ENCODE peak calls at places on chromosome 11, in five cellular contexts. One of them, this sample, is unnamed.

GRCh38 chr11:1546077-1546535 is 26.0 kb downstream of the DUSP8 start:
- DNase-seq in uterus: no peak
- DNase-seq in astrocyte of the spinal cord: no peak
- DNase-seq in Caco-2: peak
- DNase-seq in neural crest cell: no peak
- DNase-seq in this sample: no peak

GRCh38 chr11:31645747-31646146 is 136.2 kb downstream of the ELP4 start:
- DNase-seq in uterus: no peak
- DNase-seq in astrocyte of the spinal cord: peak
- DNase-seq in Caco-2: no peak
- DNase-seq in neural crest cell: no peak
- DNase-seq in this sample: no peak

GRCh38 chr11:65785329-65786007 is 1.4 kb upstream of the OVOL1 start:
- DNase-seq in uterus: no peak
- DNase-seq in astrocyte of the spinal cord: no peak
- DNase-seq in Caco-2: no peak
- DNase-seq in neural crest cell: no peak
- DNase-seq in this sample: no peak

GRCh38 chr11:15493921-15494630 is 379.4 kb downstream of the INSC start:
- DNase-seq in uterus: no peak
- DNase-seq in astrocyte of the spinal cord: peak
- DNase-seq in Caco-2: no peak
- DNase-seq in neural crest cell: no peak
- DNase-seq in this sample: no peak

GRCh38 chr11:25066706-25067105 is 569.9 kb downstream of the LUZP2 start:
- DNase-seq in uterus: no peak
- DNase-seq in astrocyte of the spinal cord: no peak
- DNase-seq in Caco-2: no peak
- DNase-seq in neural crest cell: no peak
- DNase-seq in this sample: no peak

GRCh38 chr11:74749965-74750296 is 1.3 kb downstream of the RNF169 start:
- DNase-seq in uterus: no peak
- DNase-seq in astrocyte of the spinal cord: no peak
- DNase-seq in Caco-2: no peak
- DNase-seq in neural crest cell: no peak
- DNase-seq in this sample: no peak

GRCh38 chr11:12893787-12894672 is 115.1 kb upstream of the RASSF10 start:
- DNase-seq in uterus: peak
- DNase-seq in astrocyte of the spinal cord: peak
- DNase-seq in Caco-2: peak
- DNase-seq in neural crest cell: peak
- DNase-seq in this sample: no peak

GRCh38 chr11:34837246-34837856 is 78.8 kb downstream of the APIP start:
- DNase-seq in uterus: no peak
- DNase-seq in astrocyte of the spinal cord: no peak
- DNase-seq in Caco-2: peak
- DNase-seq in neural crest cell: no peak
- DNase-seq in this sample: no peak

GRCh38 chr11:118615282-118615979 is 8.0 kb downstream of the PHLDB1 start:
- DNase-seq in uterus: no peak
- DNase-seq in astrocyte of the spinal cord: no peak
- DNase-seq in Caco-2: peak
- DNase-seq in neural crest cell: no peak
- DNase-seq in this sample: no peak

GRCh38 chr11:129992161-129992944 is 10.3 kb downstream of the PRDM10 start:
- DNase-seq in uterus: no peak
- DNase-seq in astrocyte of the spinal cord: peak
- DNase-seq in Caco-2: peak
- DNase-seq in neural crest cell: no peak
- DNase-seq in this sample: no peak

GRCh38 chr11:19087658-19088057 is 27.1 kb upstream of the MRGPRX2 start:
- DNase-seq in uterus: no peak
- DNase-seq in astrocyte of the spinal cord: peak
- DNase-seq in Caco-2: no peak
- DNase-seq in neural crest cell: no peak
- DNase-seq in this sample: no peak

GRCh38 chr11:46976182-46976854 is 39.8 kb downstream of the CSTPP1 start:
- DNase-seq in uterus: no peak
- DNase-seq in astrocyte of the spinal cord: no peak
- DNase-seq in Caco-2: no peak
- DNase-seq in neural crest cell: no peak
- DNase-seq in this sample: no peak

GRCh38 chr11:72352859-72353551 is 81.3 kb downstream of the CLPB start:
- DNase-seq in uterus: peak
- DNase-seq in astrocyte of the spinal cord: peak
- DNase-seq in Caco-2: peak
- DNase-seq in neural crest cell: peak
- DNase-seq in this sample: no peak

GRCh38 chr11:45537617-45538016 is 127.8 kb downstream of the CHST1 start:
- DNase-seq in uterus: no peak
- DNase-seq in astrocyte of the spinal cord: no peak
- DNase-seq in Caco-2: no peak
- DNase-seq in neural crest cell: no peak
- DNase-seq in this sample: no peak

GRCh38 chr11:2342981-2343380 is 34.1 kb upstream of the CD81 start:
- DNase-seq in uterus: no peak
- DNase-seq in astrocyte of the spinal cord: no peak
- DNase-seq in Caco-2: no peak
- DNase-seq in neural crest cell: no peak
- DNase-seq in this sample: no peak

GRCh38 chr11:13668957-13669521 is 571 bp downstream of the FAR1 start:
- DNase-seq in uterus: no peak
- DNase-seq in astrocyte of the spinal cord: peak
- DNase-seq in Caco-2: peak
- DNase-seq in neural crest cell: peak
- DNase-seq in this sample: peak

GRCh38 chr11:66902486-66903177 is 45.8 kb downstream of the LRFN4 start:
- DNase-seq in uterus: no peak
- DNase-seq in astrocyte of the spinal cord: no peak
- DNase-seq in Caco-2: no peak
- DNase-seq in neural crest cell: no peak
- DNase-seq in this sample: no peak

GRCh38 chr11:57237204-57237681 is at the start of gene APLNR:
- DNase-seq in uterus: no peak
- DNase-seq in astrocyte of the spinal cord: no peak
- DNase-seq in Caco-2: no peak
- DNase-seq in neural crest cell: no peak
- DNase-seq in this sample: no peak

GRCh38 chr11:77149716-77150392 is 21.8 kb downstream of the MYO7A start:
- DNase-seq in uterus: no peak
- DNase-seq in astrocyte of the spinal cord: no peak
- DNase-seq in Caco-2: no peak
- DNase-seq in neural crest cell: no peak
- DNase-seq in this sample: no peak

GRCh38 chr11:120579601-120580000 is 68.1 kb downstream of the GRIK4 start:
- DNase-seq in uterus: no peak
- DNase-seq in astrocyte of the spinal cord: no peak
- DNase-seq in Caco-2: no peak
- DNase-seq in neural crest cell: no peak
- DNase-seq in this sample: no peak

GRCh38 chr11:15196704-15197103 is 82.0 kb downstream of the INSC start:
- DNase-seq in uterus: no peak
- DNase-seq in astrocyte of the spinal cord: no peak
- DNase-seq in Caco-2: no peak
- DNase-seq in neural crest cell: no peak
- DNase-seq in this sample: no peak

GRCh38 chr11:108636222-108636621 is 28.6 kb upstream of the DDX10 start:
- DNase-seq in uterus: no peak
- DNase-seq in astrocyte of the spinal cord: no peak
- DNase-seq in Caco-2: no peak
- DNase-seq in neural crest cell: no peak
- DNase-seq in this sample: no peak

GRCh38 chr11:85596886-85597285 is 30.3 kb downstream of the DLG2 start:
- DNase-seq in uterus: no peak
- DNase-seq in astrocyte of the spinal cord: no peak
- DNase-seq in Caco-2: no peak
- DNase-seq in neural crest cell: no peak
- DNase-seq in this sample: no peak

GRCh38 chr11:85589373-85589772 is 37.8 kb downstream of the DLG2 start:
- DNase-seq in uterus: no peak
- DNase-seq in astrocyte of the spinal cord: no peak
- DNase-seq in Caco-2: no peak
- DNase-seq in neural crest cell: no peak
- DNase-seq in this sample: no peak

GRCh38 chr11:85595285-85595884 is 31.8 kb downstream of the DLG2 start:
- DNase-seq in uterus: no peak
- DNase-seq in astrocyte of the spinal cord: peak
- DNase-seq in Caco-2: no peak
- DNase-seq in neural crest cell: no peak
- DNase-seq in this sample: no peak

GRCh38 chr11:85590848-85591483 is 36.2 kb downstream of the DLG2 start:
- DNase-seq in uterus: no peak
- DNase-seq in astrocyte of the spinal cord: peak
- DNase-seq in Caco-2: no peak
- DNase-seq in neural crest cell: no peak
- DNase-seq in this sample: no peak
- TF ChIP-seq CTCF in uterus: no peak
- TF ChIP-seq CTCF in astrocyte of the spinal cord: peak
- TF ChIP-seq CTCF in Caco-2: peak
- TF ChIP-seq CTCF in neural crest cell: peak
- TF ChIP-seq CTCF in this sample: no peak

DNA sequence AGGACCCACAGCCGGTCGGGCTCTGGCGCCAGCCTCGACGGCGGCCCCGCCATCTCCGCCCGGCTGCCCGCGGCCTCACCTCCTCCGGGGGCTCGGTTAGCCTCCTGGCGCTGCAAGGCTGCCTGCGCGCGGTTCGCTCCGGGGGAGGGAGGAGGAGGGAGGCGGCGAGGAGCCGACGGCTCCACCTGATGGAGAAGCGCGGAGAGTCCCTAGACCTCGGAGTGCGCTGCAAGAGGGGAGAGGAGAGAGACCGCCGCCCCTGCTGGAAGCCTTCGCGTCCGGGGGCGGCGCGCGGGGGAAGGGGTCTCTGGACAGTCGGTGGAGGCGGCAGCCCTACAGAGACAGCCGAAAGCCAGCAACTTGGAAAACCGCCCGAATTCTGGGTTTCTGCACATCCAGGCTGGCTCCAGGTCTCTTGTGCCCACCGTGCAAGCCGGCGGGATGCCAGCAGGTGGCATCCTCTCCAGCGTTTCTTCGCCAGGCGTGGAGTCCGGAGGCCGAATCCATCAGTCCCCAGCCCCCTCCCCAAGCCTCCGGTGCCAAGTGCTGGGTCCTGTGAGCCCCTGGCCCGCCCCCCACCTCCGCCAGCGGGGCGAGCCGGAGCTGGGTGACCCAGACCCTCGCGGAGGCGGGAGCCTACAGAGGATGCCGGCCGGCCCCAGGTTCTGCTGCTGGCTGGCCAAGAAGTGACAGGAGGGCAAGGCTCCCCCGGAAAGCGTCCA is 2.9 kb upstream of the KIRREL3 start:
- DNase-seq in uterus: no peak
- DNase-seq in astrocyte of the spinal cord: peak
- DNase-seq in Caco-2: no peak
- DNase-seq in neural crest cell: peak
- DNase-seq in this sample: no peak
- TF ChIP-seq CTCF in uterus: no peak
- TF ChIP-seq CTCF in astrocyte of the spinal cord: peak
- TF ChIP-seq CTCF in Caco-2: no peak
- TF ChIP-seq CTCF in neural crest cell: peak
- TF ChIP-seq CTCF in this sample: no peak

GRCh38 chr11:103486609-103487008 is 377.4 kb downstream of the DYNC2H1 start:
- DNase-seq in uterus: no peak
- DNase-seq in astrocyte of the spinal cord: no peak
- DNase-seq in Caco-2: no peak
- DNase-seq in neural crest cell: no peak
- DNase-seq in this sample: no peak

GRCh38 chr11:103484545-103484944 is 375.3 kb downstream of the DYNC2H1 start:
- DNase-seq in uterus: no peak
- DNase-seq in astrocyte of the spinal cord: no peak
- DNase-seq in Caco-2: no peak
- DNase-seq in neural crest cell: no peak
- DNase-seq in this sample: no peak

GRCh38 chr11:103488579-103488978 is 379.4 kb downstream of the DYNC2H1 start:
- DNase-seq in uterus: no peak
- DNase-seq in astrocyte of the spinal cord: no peak
- DNase-seq in Caco-2: peak
- DNase-seq in neural crest cell: no peak
- DNase-seq in this sample: no peak

GRCh38 chr11:103488021-103488420 is 378.8 kb downstream of the DYNC2H1 start:
- DNase-seq in uterus: no peak
- DNase-seq in astrocyte of the spinal cord: peak
- DNase-seq in Caco-2: no peak
- DNase-seq in neural crest cell: no peak
- DNase-seq in this sample: no peak

GRCh38 chr11:103487113-103487512 is 377.9 kb downstream of the DYNC2H1 start:
- DNase-seq in uterus: no peak
- DNase-seq in astrocyte of the spinal cord: no peak
- DNase-seq in Caco-2: no peak
- DNase-seq in neural crest cell: no peak
- DNase-seq in this sample: no peak
- TF ChIP-seq CTCF in uterus: no peak
- TF ChIP-seq CTCF in astrocyte of the spinal cord: no peak
- TF ChIP-seq CTCF in Caco-2: no peak
- TF ChIP-seq CTCF in neural crest cell: no peak
- TF ChIP-seq CTCF in this sample: no peak

GRCh38 chr11:26847459-26847858 is 125.6 kb upstream of the SLC5A12 start:
- DNase-seq in uterus: no peak
- DNase-seq in astrocyte of the spinal cord: peak
- DNase-seq in Caco-2: no peak
- DNase-seq in neural crest cell: no peak
- DNase-seq in this sample: no peak

GRCh38 chr11:26844963-26845362 is 123.1 kb upstream of the SLC5A12 start:
- DNase-seq in uterus: no peak
- DNase-seq in astrocyte of the spinal cord: no peak
- DNase-seq in Caco-2: no peak
- DNase-seq in neural crest cell: no peak
- DNase-seq in this sample: no peak

GRCh38 chr11:26849009-26849408 is 127.1 kb upstream of the SLC5A12 start:
- DNase-seq in uterus: peak
- DNase-seq in astrocyte of the spinal cord: no peak
- DNase-seq in Caco-2: no peak
- DNase-seq in neural crest cell: no peak
- DNase-seq in this sample: no peak

GRCh38 chr11:26846222-26846621 is 124.4 kb upstream of the SLC5A12 start:
- DNase-seq in uterus: no peak
- DNase-seq in astrocyte of the spinal cord: no peak
- DNase-seq in Caco-2: no peak
- DNase-seq in neural crest cell: no peak
- DNase-seq in this sample: no peak

GRCh38 chr11:26847977-26848376 is 126.1 kb upstream of the SLC5A12 start:
- DNase-seq in uterus: no peak
- DNase-seq in astrocyte of the spinal cord: no peak
- DNase-seq in Caco-2: no peak
- DNase-seq in neural crest cell: no peak
- DNase-seq in this sample: no peak
- TF ChIP-seq CTCF in uterus: no peak
- TF ChIP-seq CTCF in astrocyte of the spinal cord: no peak
- TF ChIP-seq CTCF in Caco-2: no peak
- TF ChIP-seq CTCF in neural crest cell: no peak
- TF ChIP-seq CTCF in this sample: no peak

This sample was measured in CD14-positive monocyte.